ENCODE peak calls at places on chromosomes 16 and 17, in eight cellular contexts. F, P, Q, E, D, X, Z and U are unnamed samples.
A peak's percentile ranks its signal among the peaks of the same experiment; 100 is the strongest.

GRCh38 chr17:214881-215331 is 33.5 kb upstream of the DOC2B start:
- DNase-seq in F (peak; percentile 45), P (no peak), Q (no peak), E (no peak), D (peak; percentile 64), X (no peak), Z (no peak), U (no peak)

GRCh38 chr16:88779406-88780099 is 5.5 kb downstream of the PIEZO1 start:
- DNase-seq in F (peak; percentile 85), P (no peak), Q (no peak), E (no peak), D (peak; percentile 54), X (no peak), Z (no peak), U (no peak)

GRCh38 chr17:38584350-38584925 is 21.3 kb downstream of the SRCIN1 start:
- DNase-seq in F (peak; percentile 79), P (no peak), Q (peak; percentile 83), E (peak; percentile 95), D (peak; percentile 92), X (peak; percentile 71), Z (no peak), U (peak; percentile 79)

GRCh38 chr16:27335349-27336052 is 21.7 kb downstream of the IL4R start:
- DNase-seq in F (no peak), P (no peak), Q (no peak), E (no peak), D (no peak), X (no peak), Z (no peak), U (no peak)

GRCh38 chr17:78904371-78904770 is 1.4 kb upstream of the CEP295NL start:
- DNase-seq in F (peak; percentile 16), P (no peak), Q (no peak), E (no peak), D (no peak), X (no peak), Z (no peak), U (no peak)

GRCh38 chr16:50881953-50882352 is 140.1 kb downstream of the CYLD start:
- DNase-seq in F (no peak), P (peak; percentile 80), Q (no peak), E (peak; percentile 35), D (no peak), X (no peak), Z (no peak), U (no peak)

GRCh38 chr17:65455972-65456343 is 105.5 kb downstream of the AXIN2 start:
- DNase-seq in F (no peak), P (no peak), Q (peak; percentile 61), E (peak; percentile 83), D (no peak), X (no peak), Z (no peak), U (no peak)

GRCh38 chr16:66406534-66407368 is 20.3 kb upstream of the BEAN1 start:
- DNase-seq in F (peak; percentile 93), P (peak; percentile 98), Q (peak; percentile 88), E (peak; percentile 94), D (peak; percentile 94), X (peak; percentile 89), Z (peak; percentile 48), U (peak; percentile 85)

GRCh38 chr16:68062910-68063393 is 22.2 kb upstream of the NFATC3 start:
- DNase-seq in F (no peak), P (no peak), Q (no peak), E (no peak), D (no peak), X (no peak), Z (no peak), U (no peak)

GRCh38 chr16:25210758-25211157 is 6.0 kb upstream of the AQP8 start:
- DNase-seq in F (no peak), P (no peak), Q (no peak), E (no peak), D (no peak), X (no peak), Z (no peak), U (no peak)

GRCh38 chr17:46841561-46842379 is 9.6 kb upstream of the WNT9B start:
- DNase-seq in F (no peak), P (no peak), Q (no peak), E (peak; percentile 92), D (peak; percentile 84), X (no peak), Z (no peak), U (peak; percentile 41)

GRCh38 chr16:14187517-14188338 is 116.6 kb downstream of the MRTFB start:
- DNase-seq in F (no peak), P (no peak), Q (no peak), E (no peak), D (no peak), X (no peak), Z (no peak), U (no peak)

GRCh38 chr17:3535253-3535995 is 22.2 kb downstream of the TRPV3 start:
- DNase-seq in F (peak; percentile 91), P (no peak), Q (no peak), E (peak; percentile 94), D (no peak), X (peak; percentile 78), Z (peak; percentile 67), U (peak; percentile 25)

GRCh38 chr16:5502467-5502869 is 404.9 kb upstream of the EEF2KMT start:
- DNase-seq in F (no peak), P (no peak), Q (peak; percentile 34), E (peak; percentile 89), D (no peak), X (no peak), Z (peak; percentile 46), U (peak; percentile 94)

GRCh38 chr16:83200005-83200779 is 573.4 kb downstream of the CDH13 start:
- DNase-seq in F (peak; percentile 58), P (no peak), Q (peak; percentile 26), E (peak; percentile 71), D (no peak), X (peak; percentile 42), Z (no peak), U (no peak)

GRCh38 chr17:27321372-27321771 is 27.5 kb downstream of the WSB1 start:
- DNase-seq in F (no peak), P (peak; percentile 39), Q (no peak), E (no peak), D (no peak), X (no peak), Z (no peak), U (no peak)

GRCh38 chr16:1311738-1312458 is 2.5 kb downstream of the UBE2I start:
- DNase-seq in F (peak; percentile 71), P (no peak), Q (no peak), E (no peak), D (no peak), X (no peak), Z (no peak), U (no peak)

GRCh38 chr16:67803894-67804293 is 2.5 kb downstream of the RANBP10 start:
- DNase-seq in F (no peak), P (no peak), Q (no peak), E (no peak), D (peak; percentile 1), X (no peak), Z (no peak), U (no peak)

GRCh38 chr16:87206646-87207451 is 110.3 kb downstream of the C16orf95 start:
- DNase-seq in F (no peak), P (no peak), Q (no peak), E (no peak), D (no peak), X (no peak), Z (no peak), U (no peak)

GRCh38 chr17:43661699-43662431 is at the start of gene MEOX1:
- DNase-seq in F (no peak), P (no peak), Q (no peak), E (peak; percentile 66), D (no peak), X (no peak), Z (no peak), U (no peak)

GRCh38 chr16:71676236-71676635 is 48.3 kb downstream of the PHLPP2 start:
- DNase-seq in F (no peak), P (no peak), Q (no peak), E (no peak), D (no peak), X (peak; percentile 22), Z (no peak), U (no peak)

GRCh38 chr17:63222655-63223054 is 223.5 kb downstream of the CYB561 start:
- DNase-seq in F (no peak), P (no peak), Q (no peak), E (no peak), D (no peak), X (no peak), Z (no peak), U (peak; percentile 23)

GRCh38 chr16:85544668-85545067 is 68.5 kb upstream of the GSE1 start:
- DNase-seq in F (peak; percentile 43), P (no peak), Q (no peak), E (no peak), D (no peak), X (no peak), Z (no peak), U (peak; percentile 60)

DNA sequence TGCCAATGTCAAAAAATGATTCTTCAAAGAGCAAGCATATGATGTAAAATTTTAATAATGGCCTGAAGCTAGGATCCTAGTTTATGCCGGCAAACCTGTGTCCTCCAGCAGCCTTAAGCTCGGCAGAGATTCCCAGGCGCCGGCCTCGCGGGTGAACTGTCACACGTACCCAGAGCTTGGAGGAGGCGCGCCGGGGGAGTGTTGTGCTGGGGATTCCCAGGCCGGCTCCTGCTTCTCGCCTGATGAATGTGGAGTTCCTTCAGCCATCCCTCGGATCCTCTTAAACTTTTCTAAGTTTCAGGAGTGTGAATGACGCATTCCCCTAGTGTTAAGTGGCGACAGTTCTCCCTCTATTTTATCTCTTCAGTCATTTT is 19.1 kb upstream of the NTN1 start:
- DNase-seq in F (no peak), P (no peak), Q (no peak), E (peak; percentile 89), D (no peak), X (no peak), Z (no peak), U (no peak)
- H3K27me3 ChIP-seq in F (no peaks in the 10 kb centered on the region), P (peaks cover 21% of the 10 kb centered on the region), Q (no peaks in the 10 kb centered on the region), E (peaks cover 55% of the 10 kb centered on the region), D (peaks cover 41% of the 10 kb centered on the region), X (peaks cover 30% of the 10 kb centered on the region), Z (peaks cover 61% of the 10 kb centered on the region), U (peaks cover 22% of the 10 kb centered on the region)

DNA sequence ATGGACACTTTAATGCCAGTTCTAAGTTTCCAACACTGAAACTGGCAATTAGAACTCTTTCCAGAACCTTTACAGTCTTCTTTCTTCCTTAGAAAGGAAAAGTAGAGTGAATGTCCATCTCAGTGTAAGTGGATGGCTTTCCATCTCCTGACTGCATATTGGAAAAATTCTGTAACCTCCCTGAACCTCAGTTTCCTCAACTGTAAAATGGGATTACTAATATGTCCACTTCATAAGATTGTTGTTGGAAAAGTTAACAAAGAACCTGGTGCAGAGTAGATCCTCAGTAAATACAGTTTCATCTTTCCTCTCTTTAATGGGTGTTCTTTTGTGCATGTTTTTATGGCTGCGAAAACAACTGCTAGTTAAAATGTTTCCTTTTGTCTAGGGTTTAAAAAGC is 2.6 kb downstream of the TMEM98 start:
- DNase-seq in F (no peak), P (no peak), Q (no peak), E (no peak), D (no peak), X (no peak), Z (no peak), U (no peak)
- H3K27me3 ChIP-seq in F (no peaks in the 10 kb centered on the region), P (peaks cover 6% of the 10 kb centered on the region), Q (no peaks in the 10 kb centered on the region), E (no peaks in the 10 kb centered on the region), D (no peaks in the 10 kb centered on the region), X (no peaks in the 10 kb centered on the region), Z (no peaks in the 10 kb centered on the region), U (peaks cover 32% of the 10 kb centered on the region)

GRCh38 chr17:48761114-48761513 is 32.6 kb upstream of the HOXB13 start:
- DNase-seq in F (no peak), P (no peak), Q (no peak), E (no peak), D (no peak), X (no peak), Z (no peak), U (no peak)
- H3K27me3 ChIP-seq in F (no peaks in the 10 kb centered on the region), P (peaks cover 87% of the 10 kb centered on the region), Q (no peaks in the 10 kb centered on the region), E (peaks cover 100% of the 10 kb centered on the region), D (peaks cover 28% of the 10 kb centered on the region), X (peaks cover 30% of the 10 kb centered on the region), Z (peaks cover 53% of the 10 kb centered on the region), U (peaks cover 90% of the 10 kb centered on the region)

GRCh38 chr17:75874323-75875181 is 3.8 kb downstream of the TRIM47 start:
- DNase-seq in F (peak; percentile 66), P (no peak), Q (no peak), E (peak; percentile 58), D (no peak), X (no peak), Z (no peak), U (no peak)
- H3K27me3 ChIP-seq in F (no peaks in the 10 kb centered on the region), P (no peaks in the 10 kb centered on the region), Q (no peaks in the 10 kb centered on the region), E (peaks cover 32% of the 10 kb centered on the region), D (no peaks in the 10 kb centered on the region), X (no peaks in the 10 kb centered on the region), Z (peaks cover 13% of the 10 kb centered on the region), U (peaks cover 15% of the 10 kb centered on the region)